ENCODE peak calls at places on chromosomes 11 and 22, in six cellular contexts. S, F, B, L, K and R are unnamed samples.

GRCh38 chr22:40666151-40666848 is 13.0 kb upstream of the MCHR1 start:
- DNase-seq in F (no peak), K (no peak), S (no peak), L (no peak), B (no peak), R (no peak)

GRCh38 chr11:9804414-9804902 is 140.6 kb downstream of the SWAP70 start:
- DNase-seq in L (no peak), B (no peak), S (no peak), K (no peak), F (no peak), R (no peak)

GRCh38 chr11:131884461-131885073 is 514.2 kb downstream of the NTM start:
- DNase-seq in F (no peak), B (no peak), S (no peak), L (no peak), K (no peak), R (no peak)

GRCh38 chr22:18063311-18063710 is 14.5 kb upstream of the PEX26 start:
- DNase-seq in F (no peak), K (peak), L (no peak), B (no peak), S (no peak), R (peak)

GRCh38 chr11:16301462-16301861 is 54.9 kb downstream of the SOX6 start:
- DNase-seq in L (no peak), F (no peak), B (no peak), K (peak), S (no peak), R (no peak)

GRCh38 chr11:132886335-132886734 is 646.0 kb downstream of the OPCML start:
- DNase-seq in K (peak), S (no peak), B (no peak), F (no peak), L (no peak), R (no peak)

GRCh38 chr11:35717043-35717442 is 54.5 kb downstream of the TRIM44 start:
- DNase-seq in S (no peak), B (no peak), F (peak), K (no peak), L (no peak), R (no peak)

GRCh38 chr11:2798951-2799761 is 86.4 kb downstream of the CDKN1C start:
- DNase-seq in K (no peak), F (no peak), L (peak), S (no peak), B (no peak), R (peak)

GRCh38 chr22:29521526-29521925 is 32.0 kb downstream of the THOC5 start:
- DNase-seq in L (no peak), B (no peak), F (no peak), S (no peak), K (no peak), R (no peak)

GRCh38 chr11:28448186-28448585 is 340.0 kb downstream of the METTL15 start:
- DNase-seq in L (no peak), F (no peak), K (no peak), B (no peak), S (no peak), R (no peak)

GRCh38 chr11:18633256-18634139 is 644 bp downstream of the SPTY2D1 start:
- DNase-seq in F (no peak), K (peak), B (no peak), L (no peak), S (peak), R (no peak)

GRCh38 chr11:94776351-94777321 is 8.5 kb downstream of the AMOTL1 start:
- DNase-seq in B (no peak), F (peak), L (peak), S (no peak), K (peak), R (no peak)

GRCh38 chr11:18789942-18790341 is 1.7 kb downstream of the PTPN5 start:
- DNase-seq in K (no peak), F (no peak), S (no peak), B (no peak), L (no peak), R (no peak)

GRCh38 chr11:2307733-2308331 is 6.0 kb downstream of the TSPAN32 start:
- DNase-seq in S (no peak), B (no peak), L (no peak), F (no peak), K (no peak), R (no peak)

GRCh38 chr22:28560005-28560742 is 119.5 kb downstream of the TTC28 start:
- DNase-seq in K (peak), F (no peak), L (no peak), B (no peak), S (peak), R (no peak)

GRCh38 chr11:20005747-20006146 is 154.5 kb downstream of the DBX1 start:
- DNase-seq in K (peak), L (no peak), B (no peak), F (no peak), S (no peak), R (no peak)

GRCh38 chr11:71136095-71136845 is 116.1 kb downstream of the SHANK2 start:
- DNase-seq in K (no peak), F (no peak), L (no peak), S (no peak), B (no peak), R (no peak)

GRCh38 chr22:40668611-40669390 is 10.5 kb upstream of the MCHR1 start:
- DNase-seq in S (no peak), F (peak), K (peak), L (no peak), B (no peak), R (no peak)

GRCh38 chr22:35313311-35314121 is 13.8 kb downstream of the TOM1 start:
- DNase-seq in L (peak), B (no peak), F (no peak), K (peak), S (no peak), R (no peak)

DNA sequence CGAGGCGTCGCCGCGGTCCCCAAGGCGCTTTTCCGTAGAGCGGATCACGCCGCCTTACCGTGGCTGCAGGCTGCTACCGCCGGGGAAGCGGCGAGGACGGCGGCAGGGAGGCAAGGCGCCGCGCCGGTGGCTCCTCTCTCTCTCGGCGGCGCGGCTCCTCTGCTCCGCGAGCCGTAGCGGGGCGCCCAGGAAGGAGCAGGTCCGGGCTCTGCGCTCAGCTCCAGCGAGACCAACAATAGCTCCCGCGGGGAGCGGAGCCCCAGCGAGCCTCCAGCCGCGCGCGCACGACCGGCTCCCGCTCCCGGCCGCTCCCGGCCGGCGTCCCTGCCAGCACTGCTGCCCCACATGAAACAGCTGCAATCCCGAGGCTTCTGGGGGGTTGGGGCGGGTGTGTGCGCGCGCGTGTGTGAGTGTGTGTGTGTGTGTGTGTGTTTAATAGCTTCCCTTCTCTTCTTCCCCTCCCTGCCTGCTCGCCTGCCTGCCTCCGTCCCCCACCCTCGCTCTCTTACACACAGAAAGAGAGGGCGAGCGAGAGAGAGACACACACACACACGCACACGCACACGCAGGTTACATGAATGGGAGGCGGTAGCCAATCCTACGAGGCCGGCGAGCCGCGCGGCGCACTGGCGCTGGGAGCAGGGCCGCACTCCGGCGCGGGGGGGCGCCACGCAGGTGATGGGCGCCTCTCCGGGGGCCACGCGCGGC is at the start of gene TENM4:
- DNase-seq in B (peak), K (peak), S (no peak), F (peak), L (peak), R (peak)
- TF ChIP-seq CTCF in B (peak), K (peak), S (no peak), F (peak), L (no peak), R (peak)

GRCh38 chr22:48424201-48424627 is 1403.5 kb downstream of the BRD1 start:
- DNase-seq in L (no peak), K (no peak), F (no peak), B (no peak), S (no peak), R (no peak)

GRCh38 chr22:48425091-48425506 is 1402.6 kb downstream of the BRD1 start:
- DNase-seq in S (no peak), L (no peak), B (no peak), F (no peak), K (no peak), R (no peak)

GRCh38 chr22:48423481-48423901 is 1404.2 kb downstream of the BRD1 start:
- DNase-seq in K (no peak), S (no peak), B (no peak), F (no peak), L (no peak), R (no peak)

GRCh38 chr22:48424661-48425060 is 1403.0 kb downstream of the BRD1 start:
- DNase-seq in S (no peak), K (no peak), B (no peak), F (no peak), L (no peak), R (no peak)

GRCh38 chr22:48422900-48423480 is 1404.7 kb downstream of the BRD1 start:
- DNase-seq in B (no peak), K (no peak), S (no peak), L (no peak), F (no peak), R (no peak)
- TF ChIP-seq CTCF in B (no peak), K (no peak), S (no peak), L (no peak), F (no peak), R (no peak)

DNA sequence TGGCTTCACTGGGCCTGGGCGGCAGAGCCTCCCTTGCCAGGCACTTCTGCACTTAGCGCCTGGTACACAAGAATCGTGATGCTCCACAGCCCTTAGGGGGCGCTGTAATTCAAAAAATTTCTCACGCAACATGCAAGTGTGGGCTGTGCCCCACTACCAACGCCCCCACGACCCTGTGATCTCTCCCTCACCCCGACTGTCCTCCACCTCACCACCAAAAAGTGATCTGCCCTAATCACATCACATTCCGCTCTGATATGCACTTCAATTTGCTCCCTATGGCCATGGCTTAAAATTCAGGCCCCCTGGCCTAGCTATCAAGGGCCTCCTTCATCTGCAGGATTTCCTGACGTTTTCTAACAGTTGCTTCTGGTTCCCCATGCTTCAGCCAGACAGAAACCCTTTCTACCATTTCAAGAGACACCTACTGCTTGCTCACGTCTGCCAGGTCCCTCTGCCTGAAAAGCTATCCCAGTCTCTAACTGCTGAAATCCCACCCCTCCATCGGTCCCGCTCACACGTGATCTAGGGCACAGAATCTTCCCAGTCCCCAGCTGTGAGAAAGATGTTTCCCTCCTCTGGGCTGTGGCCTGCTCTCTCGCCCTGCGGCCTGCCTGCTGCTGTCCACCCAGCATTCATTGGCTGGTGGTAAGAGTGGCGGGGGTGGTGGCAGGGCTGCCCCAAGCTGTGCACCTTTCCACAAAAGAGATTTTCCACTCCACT is 27.9 kb upstream of the LRRC32 start:
- DNase-seq in K (no peak), F (peak), S (peak), L (no peak), B (no peak), R (no peak)
- TF ChIP-seq CTCF in K (no peak), F (peak), S (peak), L (no peak), B (no peak), R (peak)

DNA sequence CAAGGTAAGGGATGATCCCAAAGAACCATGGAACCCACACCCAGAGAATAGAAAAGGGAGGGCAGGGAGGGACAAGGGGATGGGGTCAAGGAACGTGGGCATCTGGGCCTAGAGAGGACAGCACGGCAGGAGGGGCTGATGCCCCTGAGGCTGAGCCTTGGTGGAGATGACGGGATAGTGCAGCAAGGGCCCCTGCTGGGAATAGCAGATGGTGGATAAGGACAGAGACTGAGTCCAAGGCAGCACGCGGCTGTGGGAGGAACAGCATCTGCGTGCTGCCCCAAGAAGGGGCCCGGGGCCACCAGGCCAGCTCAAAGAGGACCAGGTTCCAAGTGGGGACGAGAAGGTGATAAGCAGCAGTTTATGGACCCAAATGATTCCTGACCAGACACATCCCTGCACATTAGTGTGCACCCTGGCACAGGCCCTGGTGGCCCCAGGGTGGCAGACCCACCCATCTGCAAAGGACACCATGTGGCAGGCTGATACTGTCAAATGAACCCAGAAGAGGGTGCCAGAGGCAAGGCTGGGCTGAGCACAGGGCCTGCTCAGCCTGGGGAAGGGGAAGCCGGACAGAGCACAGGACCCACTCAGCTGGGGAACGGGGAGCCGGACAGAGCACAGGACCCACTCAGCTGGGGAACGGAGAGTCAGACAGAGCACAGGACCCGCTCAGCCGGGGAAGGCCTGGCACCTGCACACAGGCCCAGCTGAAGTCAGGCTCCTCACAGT is 12.8 kb upstream of the TESMIN start:
- DNase-seq in S (no peak), B (no peak), F (peak), K (no peak), L (no peak), R (no peak)
- TF ChIP-seq CTCF in S (no peak), B (no peak), F (peak), K (peak), L (no peak), R (peak)

GRCh38 chr11:41660585-41660984 is 201.1 kb upstream of the LRRC4C start:
- DNase-seq in B (no peak), K (no peak), F (peak), L (no peak), S (peak), R (no peak)
- TF ChIP-seq CTCF in B (no peak), K (peak), F (peak), L (no peak), S (peak), R (no peak)

DNA sequence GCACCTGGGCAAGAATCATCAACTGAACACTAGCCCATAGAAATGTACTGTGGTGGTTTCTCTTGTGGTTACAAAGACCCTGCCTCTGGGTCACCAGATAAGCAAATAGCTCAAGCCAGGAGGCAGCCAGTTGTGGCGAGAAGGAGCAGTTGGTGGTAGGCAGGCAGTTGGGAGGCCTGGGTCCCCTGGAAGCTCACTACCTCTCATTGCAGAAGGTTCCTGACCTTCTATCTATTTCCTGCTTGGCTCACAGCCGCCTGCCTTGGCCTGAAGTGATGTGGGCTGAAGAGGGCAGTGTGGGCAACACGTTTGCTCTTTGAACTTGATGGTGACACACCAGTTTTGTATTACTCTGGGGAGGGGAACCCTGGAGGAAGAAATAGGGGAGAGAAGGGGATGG is 34.7 kb downstream of the NECTIN1 start:
- DNase-seq in F (no peak), K (peak), S (peak), L (peak), B (no peak), R (no peak)
- TF ChIP-seq CTCF in F (no peak), K (peak), S (peak), L (no peak), B (no peak), R (no peak)

GRCh38 chr11:67700141-67700540 is 25.7 kb upstream of the ALDH3B2 start:
- DNase-seq in F (peak), K (no peak), L (no peak), B (no peak), S (no peak), R (no peak)
- TF ChIP-seq CTCF in F (no peak), K (no peak), L (no peak), B (no peak), S (no peak), R (no peak)

GRCh38 chr22:31279327-31279669 is 13.0 kb downstream of the PIK3IP1 start:
- DNase-seq in F (no peak), B (no peak), K (no peak), S (no peak), L (no peak), R (no peak)

GRCh38 chr22:31277741-31278642 is 14.3 kb downstream of the PIK3IP1 start:
- DNase-seq in S (no peak), B (no peak), K (no peak), L (no peak), F (no peak), R (no peak)

GRCh38 chr22:31276426-31277167 is 15.7 kb downstream of the PIK3IP1 start:
- DNase-seq in S (no peak), K (no peak), B (no peak), F (no peak), L (no peak), R (no peak)

GRCh38 chr22:31279821-31280496 is 12.3 kb downstream of the PIK3IP1 start:
- DNase-seq in L (no peak), B (no peak), S (no peak), K (peak), F (no peak), R (no peak)

DNA sequence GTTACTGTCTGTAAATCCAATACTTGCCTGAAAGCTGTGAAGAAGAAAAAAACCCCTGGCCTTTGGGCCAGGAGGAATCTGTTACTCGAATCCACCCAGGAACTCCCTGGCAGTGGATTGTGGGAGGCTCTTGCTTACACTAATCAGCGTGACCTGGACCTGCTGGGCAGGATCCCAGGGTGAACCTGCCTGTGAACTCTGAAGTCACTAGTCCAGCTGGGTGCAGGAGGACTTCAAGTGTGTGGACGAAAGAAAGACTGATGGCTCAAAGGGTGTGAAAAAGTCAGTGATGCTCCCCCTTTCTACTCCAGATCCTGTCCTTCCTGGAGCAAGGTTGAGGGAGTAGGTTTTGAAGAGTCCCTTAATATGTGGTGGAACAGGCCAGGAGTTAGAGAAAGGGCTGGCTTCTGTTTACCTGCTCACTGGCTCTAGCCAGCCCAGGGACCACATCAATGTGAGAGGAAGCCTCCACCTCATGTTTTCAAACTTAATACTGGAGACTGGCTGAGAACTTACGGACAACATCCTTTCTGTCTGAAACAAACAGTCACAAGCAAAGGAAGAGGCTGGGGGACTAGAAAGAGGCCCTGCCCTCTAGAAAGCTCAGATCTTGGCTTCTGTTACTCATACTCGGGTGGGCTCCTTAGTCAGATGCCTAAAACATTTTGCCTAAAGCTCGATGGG is 13.5 kb downstream of the PIK3IP1 start:
- DNase-seq in F (no peak), S (no peak), B (no peak), L (peak), K (no peak), R (no peak)
- TF ChIP-seq CTCF in F (no peak), S (no peak), B (no peak), L (no peak), K (no peak), R (no peak)

DNA sequence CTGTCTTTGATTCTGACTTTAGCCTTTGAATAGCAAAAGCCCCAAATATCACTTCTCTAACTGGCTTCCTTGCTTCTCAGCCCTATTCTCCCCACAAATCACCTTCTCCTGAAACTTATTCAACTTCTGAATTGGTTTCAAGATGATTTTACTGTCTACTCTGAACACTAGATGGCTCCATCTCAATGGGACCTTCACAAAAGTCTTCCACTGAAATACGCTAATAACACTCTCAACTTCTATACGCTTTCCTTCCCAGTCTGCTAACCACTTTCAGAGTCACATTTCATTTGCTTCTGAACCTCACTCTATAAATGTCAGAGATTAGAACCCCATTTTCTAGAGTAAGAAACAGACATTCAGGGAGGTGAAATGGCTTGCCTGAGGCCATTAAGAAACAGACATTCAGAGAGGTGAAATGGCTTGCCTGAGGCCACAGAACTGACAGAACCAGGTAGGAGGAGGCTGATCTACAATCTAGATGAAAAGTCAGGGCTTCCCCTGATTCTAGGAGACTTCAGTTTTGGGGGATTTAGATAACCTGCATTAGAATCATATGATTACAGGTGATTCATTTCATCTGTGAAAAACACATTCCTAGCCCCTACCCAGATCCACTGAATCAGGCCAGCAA is 20.6 kb downstream of the MORC2 start:
- DNase-seq in K (peak), B (no peak), S (peak), L (no peak), F (peak), R (no peak)
- TF ChIP-seq CTCF in K (peak), B (peak), S (no peak), L (peak), F (peak), R (peak)